ENCODE peak calls at places on chromosomes 6 and 20, in six cellular contexts. C, F, D, E, M and O are unnamed samples.
A peak's percentile ranks its signal among the peaks of the same experiment; 100 is the strongest.

GRCh38 chr6:35218456-35218855 is 4.7 kb downstream of the SCUBE3 start:
- DNase-seq in E (no peak), D (no peak), F (no peak), C (no peak), M (no peak), O (no peak)

GRCh38 chr6:36660771-36661471 is 17.6 kb upstream of the CDKN1A start:
- DNase-seq in E (peak; percentile 75), F (no peak), M (peak; percentile 89), C (no peak), D (no peak), O (peak; percentile 66)

GRCh38 chr6:137495652-137496391 is 1.6 kb upstream of the OLIG3 start:
- DNase-seq in F (no peak), E (no peak), C (no peak), M (no peak), D (no peak), O (no peak)

GRCh38 chr20:64110411-64111068 is 3.2 kb upstream of the NPBWR2 start:
- DNase-seq in E (no peak), D (no peak), M (peak; percentile 8), C (no peak), F (peak; percentile 85), O (peak; percentile 55)

GRCh38 chr6:87174078-87174579 is 18.8 kb downstream of the ZNF292 start:
- DNase-seq in M (no peak), C (no peak), E (no peak), D (no peak), F (no peak), O (no peak)

GRCh38 chr6:55666811-55667210 is 87.8 kb upstream of the HMGCLL1 start:
- DNase-seq in M (no peak), F (no peak), C (no peak), E (no peak), D (no peak), O (no peak)

GRCh38 chr20:16350465-16350864 is 222.8 kb downstream of the KIF16B start:
- DNase-seq in E (no peak), C (peak; percentile 31), D (no peak), F (no peak), M (no peak), O (no peak)

GRCh38 chr20:38893056-38893455 is 33.2 kb upstream of the FAM83D start:
- DNase-seq in E (no peak), D (no peak), C (no peak), F (no peak), M (no peak), O (no peak)

GRCh38 chr6:52571099-52571755 is 5.6 kb downstream of the TRAM2 start:
- DNase-seq in M (no peak), F (no peak), D (no peak), C (no peak), E (no peak), O (no peak)

GRCh38 chr20:46232575-46232974 is 75.7 kb downstream of the CDH22 start:
- DNase-seq in E (no peak), D (no peak), M (no peak), F (peak; percentile 65), C (no peak), O (no peak)

GRCh38 chr6:170018422-170019258 is 267.2 kb downstream of the ERMARD start:
- DNase-seq in E (no peak), M (no peak), F (no peak), D (no peak), C (no peak), O (no peak)

GRCh38 chr20:50054626-50055511 is 58.1 kb downstream of the UBE2V1 start:
- DNase-seq in E (peak; percentile 55), C (no peak), F (no peak), D (no peak), M (peak; percentile 79), O (no peak)

GRCh38 chr6:107443904-107444267 is 15.5 kb downstream of the PDSS2 start:
- DNase-seq in D (no peak), E (no peak), M (no peak), F (no peak), C (no peak), O (no peak)

GRCh38 chr6:96787846-96788580 is 49.3 kb downstream of the GPR63 start:
- DNase-seq in C (no peak), F (no peak), E (no peak), D (no peak), M (no peak), O (no peak)

GRCh38 chr6:133767571-133767970 is 121.3 kb upstream of the TCF21 start:
- DNase-seq in D (no peak), M (no peak), E (no peak), F (no peak), C (no peak), O (no peak)

GRCh38 chr20:23368316-23369110 is 6.5 kb downstream of the GZF1 start:
- DNase-seq in M (no peak), D (no peak), F (no peak), C (no peak), E (no peak), O (no peak)

GRCh38 chr6:148524509-148524908 is 181.9 kb downstream of the SASH1 start:
- DNase-seq in M (no peak), E (no peak), C (no peak), F (no peak), D (no peak), O (no peak)

GRCh38 chr6:75812560-75812959 is 63.5 kb downstream of the MYO6 start:
- DNase-seq in F (no peak), C (no peak), D (no peak), M (no peak), E (no peak), O (no peak)

GRCh38 chr6:23350752-23351453 is 775.1 kb upstream of the NRSN1 start:
- DNase-seq in M (no peak), D (no peak), F (no peak), E (no peak), C (no peak), O (no peak)

GRCh38 chr6:116073765-116074450 is 13.2 kb upstream of the FRK start:
- DNase-seq in F (no peak), C (peak; percentile 39), M (no peak), E (no peak), D (no peak), O (no peak)

GRCh38 chr6:116431964-116432595 is 29.1 kb upstream of the CALHM6 start:
- DNase-seq in M (no peak), F (no peak), E (no peak), C (no peak), D (no peak), O (no peak)

GRCh38 chr20:15205023-15205422 is 867.6 kb upstream of the FLRT3 start:
- DNase-seq in D (no peak), F (no peak), C (no peak), E (no peak), M (no peak), O (no peak)

GRCh38 chr6:132598473-132598872 is 8.9 kb upstream of the TAAR5 start:
- DNase-seq in C (peak; percentile 30), F (no peak), D (no peak), M (no peak), E (no peak), O (no peak)

GRCh38 chr6:22153384-22154158 is 143.3 kb downstream of the PRL start:
- DNase-seq in C (no peak), F (no peak), E (no peak), M (no peak), D (no peak), O (no peak)

GRCh38 chr6:28719275-28719940 is 193.7 kb downstream of the GPX5 start:
- DNase-seq in D (no peak), C (peak; percentile 85), M (no peak), E (no peak), F (no peak), O (no peak)

GRCh38 chr20:16846011-16846410 is 97.9 kb downstream of the OTOR start:
- DNase-seq in F (no peak), M (no peak), E (no peak), D (no peak), C (no peak), O (no peak)

GRCh38 chr20:1876217-1876921 is 18.8 kb upstream of the SIRPA start:
- DNase-seq in C (peak; percentile 31), M (no peak), E (no peak), D (no peak), F (no peak), O (no peak)

GRCh38 chr6:110878751-110879539 is 4.4 kb downstream of the AMD1 start:
- DNase-seq in F (no peak), C (peak; percentile 48), E (no peak), M (no peak), D (no peak), O (no peak)

GRCh38 chr20:20022498-20022897 is 5.3 kb downstream of the NAA20 start:
- DNase-seq in M (no peak), E (no peak), D (no peak), F (no peak), C (no peak), O (no peak)
- H3K4me1 ChIP-seq in M (peaks cover 11% of the 10 kb centered on the region), E (peaks cover 2% of the 10 kb centered on the region), D (peaks cover 34% of the 10 kb centered on the region), F (peaks cover 12% of the 10 kb centered on the region), C (peaks cover 22% of the 10 kb centered on the region), O (no peaks in the 10 kb centered on the region)

DNA sequence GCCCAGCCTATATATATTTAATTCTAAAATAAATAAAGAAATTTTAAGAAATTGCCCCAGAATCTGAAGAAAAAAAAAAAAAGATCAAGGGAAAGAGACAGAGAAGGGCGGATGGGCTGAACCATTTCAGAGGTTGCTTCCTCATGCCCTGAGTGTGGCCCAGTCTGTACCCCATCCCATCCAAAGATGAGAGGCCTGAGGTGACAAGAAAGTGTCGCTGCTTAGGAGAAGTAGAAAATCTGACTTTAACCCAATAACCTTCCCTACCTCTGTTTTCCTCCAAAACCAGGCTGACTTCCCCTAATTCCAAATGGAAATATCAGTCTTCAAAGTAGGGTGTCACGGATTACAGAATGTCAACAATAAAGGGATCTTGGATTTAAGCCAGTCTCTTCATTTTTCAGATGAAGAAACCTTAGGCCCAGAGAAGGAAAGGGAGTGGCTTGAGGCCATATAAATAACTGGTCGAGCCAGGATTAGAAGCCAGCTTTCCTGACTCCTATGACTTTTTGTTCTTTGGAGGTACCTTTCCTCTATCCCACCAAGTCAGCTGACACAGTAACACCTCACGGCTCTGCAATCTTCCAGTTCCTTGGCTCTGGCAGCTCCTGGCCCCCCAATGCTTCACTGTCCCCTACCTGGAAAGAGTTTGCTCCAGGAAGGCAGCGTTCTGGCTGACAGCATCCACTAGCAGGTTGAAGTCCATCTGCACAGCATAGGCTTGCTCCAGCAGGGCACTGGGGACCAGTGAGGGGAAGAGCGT is 10.1 kb downstream of the GSS start:
- DNase-seq in C (no peak), F (no peak), E (no peak), D (no peak), M (no peak), O (no peak)
- H3K27ac ChIP-seq in C (peak overlapping the region; percentile 13), F (peak overlapping the region; percentile 71), E (no peak overlapping the region), D (peak overlapping the region; percentile 67), M (no peak overlapping the region), O (peak overlapping the region; percentile 17)

GRCh38 chr6:43511824-43512415 is 1.8 kb upstream of the LRRC73 start:
- DNase-seq in M (no peak), D (no peak), F (no peak), E (peak; percentile 62), C (no peak), O (no peak)
- H3K4me1 ChIP-seq in M (peaks cover 16% of the 10 kb centered on the region), D (peaks cover 36% of the 10 kb centered on the region), F (no peaks in the 10 kb centered on the region), E (peaks cover 18% of the 10 kb centered on the region), C (peaks cover 18% of the 10 kb centered on the region), O (peaks cover 57% of the 10 kb centered on the region)

GRCh38 chr6:151832710-151833109 is 25.2 kb downstream of the ESR1 start:
- DNase-seq in D (no peak), E (no peak), F (no peak), M (no peak), C (no peak), O (no peak)

DNA sequence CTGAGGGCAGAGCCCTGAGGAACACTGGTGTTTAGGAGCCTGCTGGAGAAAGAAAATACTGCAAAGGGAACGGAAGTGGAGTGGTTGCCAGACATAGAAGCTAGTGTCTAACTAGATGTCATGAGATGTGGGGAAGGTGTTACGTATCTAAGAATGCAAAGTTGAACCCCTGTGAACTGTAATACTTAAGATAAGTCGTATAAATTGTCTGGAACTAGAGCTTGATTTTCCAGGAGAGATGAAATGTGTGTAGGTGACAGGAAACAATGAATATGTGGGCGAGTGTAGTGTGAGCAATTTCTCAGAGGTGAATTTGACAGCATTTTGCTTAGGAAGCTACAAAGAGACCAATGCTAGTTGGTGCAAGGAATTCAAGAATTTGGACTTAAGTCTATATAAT is 27.9 kb downstream of the ESR1 start:
- DNase-seq in D (no peak), E (no peak), C (no peak), M (no peak), F (no peak), O (no peak)
- H3K27ac ChIP-seq in D (no peak overlapping the region), E (no peak overlapping the region), C (no peak overlapping the region), M (no peak overlapping the region), F (no peak overlapping the region), O (no peak overlapping the region)